ENCODE peak calls at places on chromosomes 1 and 21, in seven cellular contexts. X, E, L, P, B, V and A are unnamed samples. For H3K9me3, the result is how much of the 10 kb centered on the place peaks cover.

GRCh38 chr1:97901017-97901658 is 19.7 kb downstream of the DPYD start:
- DNase-seq in X (no peak), E (no peak), L (no peak), P (no peak), B (no peak), V (no peak), A (no peak)

GRCh38 chr1:20551945-20552727 is at the start of gene FAM43B:
- DNase-seq in X (peak), E (peak), L (peak), P (peak), B (peak), V (peak), A (peak)

GRCh38 chr1:12703821-12704451 is 12.0 kb upstream of the AADACL3 start:
- DNase-seq in X (no peak), E (no peak), L (no peak), P (no peak), B (no peak), V (no peak), A (no peak)

GRCh38 chr1:47656719-47657685 is 219.2 kb downstream of the FOXD2 start:
- DNase-seq in X (no peak), E (no peak), L (no peak), P (no peak), B (no peak), V (peak), A (peak)

GRCh38 chr21:21045538-21045937 is 47.3 kb downstream of the NCAM2 start:
- DNase-seq in X (no peak), E (no peak), L (no peak), P (no peak), B (no peak), V (no peak), A (no peak)

GRCh38 chr1:101953623-101954022 is 43.1 kb downstream of the OLFM3 start:
- DNase-seq in X (no peak), E (no peak), L (no peak), P (no peak), B (no peak), V (no peak), A (no peak)

GRCh38 chr21:44054710-44055109 is 42.6 kb downstream of the TRAPPC10 start:
- DNase-seq in X (no peak), E (no peak), L (no peak), P (no peak), B (no peak), V (no peak), A (no peak)

GRCh38 chr1:113409363-113409762 is 19.0 kb downstream of the MAGI3 start:
- DNase-seq in X (no peak), E (no peak), L (no peak), P (no peak), B (no peak), V (no peak), A (no peak)

GRCh38 chr21:43775795-43776430 is at the start of gene CSTB:
- DNase-seq in X (peak), E (peak), L (peak), P (peak), B (peak), V (peak), A (peak)

GRCh38 chr21:45772180-45772579 is 128.7 kb downstream of the PCBP3 start:
- DNase-seq in X (no peak), E (no peak), L (no peak), P (no peak), B (no peak), V (no peak), A (no peak)

GRCh38 chr1:157691285-157691920 is 9.2 kb downstream of the FCRL3 start:
- DNase-seq in X (no peak), E (peak), L (peak), P (no peak), B (no peak), V (no peak), A (no peak)

GRCh38 chr1:248758352-248758751 is 2.8 kb upstream of the LYPD8 start:
- DNase-seq in X (no peak), E (no peak), L (no peak), P (no peak), B (no peak), V (no peak), A (no peak)

GRCh38 chr1:227120827-227121226 is 180.7 kb downstream of the COQ8A start:
- DNase-seq in X (no peak), E (no peak), L (no peak), P (no peak), B (no peak), V (no peak), A (no peak)

GRCh38 chr1:22641906-22642636 is 1.4 kb upstream of the C1QC start:
- DNase-seq in X (peak), E (peak), L (peak), P (peak), B (peak), V (peak), A (peak)

GRCh38 chr1:31372961-31373896 is at the start of gene FABP3:
- DNase-seq in X (peak), E (peak), L (peak), P (peak), B (peak), V (peak), A (peak)

GRCh38 chr1:77280962-77281361 is 857 bp upstream of the AK5 start:
- DNase-seq in X (no peak), E (no peak), L (peak), P (no peak), B (no peak), V (no peak), A (no peak)

GRCh38 chr1:243926803-243927245 is 76.8 kb upstream of the AKT3 start:
- DNase-seq in X (no peak), E (no peak), L (no peak), P (no peak), B (no peak), V (no peak), A (peak)

GRCh38 chr1:52238887-52239707 is 97.2 kb downstream of the ZFYVE9 start:
- DNase-seq in X (no peak), E (no peak), L (peak), P (no peak), B (no peak), V (no peak), A (no peak)

GRCh38 chr1:54152696-54153095 is at the start of gene CDCP2:
- DNase-seq in X (no peak), E (no peak), L (no peak), P (no peak), B (no peak), V (no peak), A (no peak)

GRCh38 chr1:54156986-54157385 is 4.2 kb upstream of the CDCP2 start:
- DNase-seq in X (no peak), E (no peak), L (no peak), P (no peak), B (no peak), V (no peak), A (no peak)

GRCh38 chr1:54151013-54151412 is 1.8 kb downstream of the CDCP2 start:
- DNase-seq in X (no peak), E (no peak), L (no peak), P (no peak), B (no peak), V (no peak), A (no peak)

GRCh38 chr1:54149734-54150133 is 3.1 kb downstream of the CDCP2 start:
- DNase-seq in X (no peak), E (no peak), L (no peak), P (no peak), B (no peak), V (no peak), A (no peak)

GRCh38 chr1:54153548-54154439 is 994 bp upstream of the CDCP2 start:
- DNase-seq in X (peak), E (peak), L (no peak), P (peak), B (peak), V (peak), A (peak)
- H3K27ac ChIP-seq in X (no peak), E (no peak), L (no peak), P (no peak), B (peak), V (peak), A (no peak)

GRCh38 chr1:194052514-194053333 is 866.3 kb upstream of the B3GALT2 start:
- DNase-seq in X (no peak), E (no peak), L (no peak), P (no peak), B (no peak), V (no peak), A (no peak)

GRCh38 chr1:194044892-194045291 is 858.5 kb upstream of the B3GALT2 start:
- DNase-seq in X (no peak), E (no peak), L (no peak), P (no peak), B (no peak), V (no peak), A (no peak)

GRCh38 chr1:194043984-194044755 is 857.8 kb upstream of the B3GALT2 start:
- DNase-seq in X (no peak), E (no peak), L (no peak), P (no peak), B (no peak), V (no peak), A (no peak)

GRCh38 chr1:194045416-194045815 is 859.0 kb upstream of the B3GALT2 start:
- DNase-seq in X (no peak), E (no peak), L (no peak), P (no peak), B (no peak), V (no peak), A (no peak)

DNA sequence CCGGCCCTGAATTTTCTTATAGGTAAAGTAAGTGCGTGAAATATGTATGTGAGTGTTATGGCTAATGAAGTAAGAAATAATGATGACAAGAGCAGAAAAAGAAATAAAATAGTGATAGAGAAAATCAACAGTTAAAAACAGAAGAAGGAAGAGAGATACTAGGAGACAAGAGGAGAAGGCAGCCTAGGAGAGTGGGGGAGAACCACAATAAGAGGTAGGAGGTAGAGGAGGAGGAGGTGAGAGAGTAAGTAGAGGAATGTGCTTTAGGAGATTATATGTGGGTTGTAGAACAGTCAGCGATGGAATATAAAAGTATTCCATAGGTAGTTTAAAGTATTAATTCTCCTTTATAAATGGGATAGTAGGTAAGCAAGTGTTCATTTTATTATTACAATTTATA is 861.5 kb upstream of the B3GALT2 start:
- DNase-seq in X (no peak), E (no peak), L (no peak), P (no peak), B (no peak), V (no peak), A (no peak)
- H3K9me3 ChIP-seq in X (under half), E (under half), L (under half), P (under half), B (under half), V (under half), A (under half)

DNA sequence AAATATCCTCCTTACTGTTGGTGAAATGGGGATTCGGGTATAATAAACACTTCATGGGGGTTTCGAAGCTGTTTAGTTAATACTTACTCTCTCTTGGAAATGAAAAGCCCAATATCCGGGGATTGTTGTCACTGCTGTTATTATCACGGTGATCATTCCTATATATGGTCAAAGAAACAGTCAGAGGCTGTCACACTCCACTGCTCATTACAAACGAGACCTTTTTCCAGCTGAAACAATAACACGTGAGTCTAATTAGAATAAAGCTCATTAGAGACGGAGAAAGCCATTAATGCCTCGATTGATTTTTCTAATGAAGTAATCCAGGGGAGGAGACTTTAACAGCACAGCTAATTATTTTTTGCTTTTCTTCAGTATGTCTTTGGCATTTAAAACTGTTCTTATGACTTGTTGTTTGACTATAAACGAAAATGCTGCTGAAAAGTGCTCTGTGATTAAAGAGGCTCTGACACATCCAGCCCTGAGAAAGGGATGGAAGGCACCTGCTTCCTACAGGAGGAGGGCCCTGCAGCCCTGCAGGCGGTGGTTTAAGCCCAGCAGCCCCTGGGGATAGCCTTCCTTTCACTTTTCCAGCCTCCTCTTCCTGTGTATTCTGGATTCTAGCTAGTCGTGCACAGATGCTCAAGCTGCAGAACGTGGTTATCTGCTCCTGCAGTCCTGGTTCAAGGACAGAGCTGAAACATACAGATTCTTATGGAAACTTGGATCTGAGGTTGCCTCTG is 143.6 kb downstream of the EDEM3 start:
- DNase-seq in X (no peak), E (peak), L (peak), P (no peak), B (no peak), V (no peak), A (no peak)
- H3K27ac ChIP-seq in X (peak), E (no peak), L (peak), P (no peak), B (no peak), V (peak), A (no peak)

GRCh38 chr1:87000460-87000859 is 86.0 kb downstream of the HS2ST1 start:
- DNase-seq in X (no peak), E (no peak), L (no peak), P (no peak), B (no peak), V (no peak), A (no peak)

GRCh38 chr1:86998727-86999126 is 84.3 kb downstream of the HS2ST1 start:
- DNase-seq in X (no peak), E (no peak), L (no peak), P (no peak), B (no peak), V (no peak), A (no peak)

GRCh38 chr1:86998280-86998679 is 83.8 kb downstream of the HS2ST1 start:
- DNase-seq in X (no peak), E (no peak), L (no peak), P (no peak), B (no peak), V (no peak), A (no peak)

GRCh38 chr1:86994061-86994460 is 79.6 kb downstream of the HS2ST1 start:
- DNase-seq in X (no peak), E (no peak), L (no peak), P (no peak), B (no peak), V (no peak), A (no peak)

DNA sequence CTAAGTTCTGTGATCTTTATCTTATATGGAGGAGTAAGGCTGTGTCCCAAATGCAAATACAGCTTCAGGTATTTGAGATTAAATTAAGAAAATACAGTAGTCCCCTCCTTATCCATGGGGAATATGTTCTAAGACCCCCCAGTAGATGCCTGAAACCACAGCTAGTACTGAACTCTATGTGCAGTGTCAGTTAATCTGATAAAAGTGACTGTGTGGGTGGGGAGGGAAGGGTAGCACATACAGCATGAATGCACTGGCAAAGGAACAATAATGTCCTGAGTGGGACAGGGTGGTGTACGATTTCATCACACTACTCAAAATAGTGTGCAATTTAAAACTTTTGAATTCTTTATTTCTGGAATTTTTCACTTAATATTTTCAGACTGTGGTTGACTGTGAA is 83.1 kb downstream of the HS2ST1 start:
- DNase-seq in X (no peak), E (no peak), L (no peak), P (no peak), B (no peak), V (no peak), A (no peak)
- H3K9me3 ChIP-seq in X (under half), E (under half), L (under half), P (under half), B (under half), V (under half), A (under half)

GRCh38 chr1:9689011-9689706 is 37.6 kb downstream of the PIK3CD start:
- DNase-seq in X (peak), E (peak), L (peak), P (peak), B (peak), V (peak), A (peak)

GRCh38 chr1:9687876-9688582 is 36.5 kb downstream of the PIK3CD start:
- DNase-seq in X (peak), E (no peak), L (peak), P (peak), B (peak), V (peak), A (peak)

GRCh38 chr1:9688599-9688998 is 37.1 kb downstream of the PIK3CD start:
- DNase-seq in X (no peak), E (no peak), L (no peak), P (no peak), B (no peak), V (no peak), A (no peak)

GRCh38 chr1:9685833-9686232 is 34.3 kb downstream of the PIK3CD start:
- DNase-seq in X (no peak), E (no peak), L (no peak), P (no peak), B (no peak), V (no peak), A (no peak)

DNA sequence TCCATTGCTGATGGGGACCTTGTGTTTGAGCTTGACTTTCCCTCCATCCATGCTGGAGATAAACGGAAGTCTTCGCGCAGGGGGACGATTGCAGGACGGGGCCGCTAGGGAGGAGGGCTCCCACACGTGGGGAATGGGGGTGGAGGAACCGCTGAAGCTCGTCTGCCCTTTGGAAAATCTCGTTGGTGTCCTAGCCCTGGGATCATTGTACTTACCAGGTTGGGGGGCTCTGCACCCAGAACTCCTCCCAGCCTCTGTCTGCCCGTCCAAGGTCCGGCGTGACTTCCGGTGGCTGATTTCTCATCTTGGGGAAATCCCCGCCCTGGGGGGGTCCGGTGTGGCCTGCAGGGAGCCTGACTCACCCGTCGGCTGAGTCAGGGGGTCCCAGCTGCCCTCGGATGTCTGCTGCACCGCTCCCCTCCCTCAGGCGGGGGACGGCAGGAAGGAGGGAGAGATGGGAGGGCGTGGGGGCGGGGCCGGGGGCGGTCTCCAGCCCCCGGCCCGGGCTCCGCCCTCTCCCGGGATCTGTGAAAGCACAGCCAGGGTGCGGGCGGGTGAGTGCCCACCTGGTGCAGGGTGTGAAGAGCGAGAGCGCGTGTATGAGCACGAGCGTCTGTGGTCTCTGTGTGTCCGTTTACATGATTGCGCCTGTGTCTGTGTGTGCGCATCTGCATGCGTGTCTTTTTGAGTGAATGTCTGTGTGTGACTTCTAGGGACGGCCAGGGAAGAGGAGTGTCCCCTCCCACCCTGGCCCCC is 35.8 kb downstream of the PIK3CD start:
- DNase-seq in X (peak), E (peak), L (peak), P (peak), B (peak), V (peak), A (peak)
- H3K27ac ChIP-seq in X (peak), E (peak), L (peak), P (no peak), B (peak), V (no peak), A (no peak)